ENCODE peak calls at places on chromosome 19, in eight cellular contexts. O, F, X, T, W, P, M and R are unnamed samples.

GRCh38 chr19:54551950-54552912 is 21.4 kb upstream of the LILRA2 start:
- DNase-seq in O (no peak), T (peak; percentile 21), M (no peak), W (no peak), P (no peak), X (no peak), F (no peak), R (no peak)

GRCh38 chr19:9037415-9038062 is 27.3 kb upstream of the MUC16 start:
- DNase-seq in O (no peak), F (no peak), X (no peak), P (no peak), M (no peak), W (no peak), T (no peak), R (no peak)

GRCh38 chr19:5719274-5719960 is 529 bp downstream of the LONP1 start:
- DNase-seq in X (no peak), F (peak; percentile 32), T (no peak), P (no peak), M (no peak), O (no peak), W (no peak), R (no peak)

GRCh38 chr19:17803264-17803896 is 8.4 kb downstream of the B3GNT3 start:
- DNase-seq in F (peak; percentile 25), W (no peak), T (no peak), P (no peak), O (no peak), M (no peak), X (no peak), R (no peak)

GRCh38 chr19:6458695-6459355 is 767 bp downstream of the SLC25A23 start:
- DNase-seq in F (no peak), W (no peak), X (no peak), O (no peak), T (peak; percentile 62), M (no peak), P (peak; percentile 13), R (no peak)

GRCh38 chr19:58059003-58059671 is at the start of gene ZNF135:
- DNase-seq in F (peak; percentile 87), M (peak; percentile 94), O (peak; percentile 50), P (peak; percentile 93), W (peak; percentile 64), X (no peak), T (peak; percentile 79), R (peak; percentile 30)

GRCh38 chr19:3296446-3296845 is 69.9 kb upstream of the NFIC start:
- DNase-seq in O (no peak), T (no peak), W (no peak), F (no peak), P (no peak), M (no peak), X (no peak), R (no peak)

GRCh38 chr19:14369399-14370168 is 11.7 kb upstream of the ADGRE5 start:
- DNase-seq in P (no peak), M (no peak), W (peak; percentile 73), X (no peak), T (peak; percentile 50), O (no peak), F (peak; percentile 34), R (no peak)

DNA sequence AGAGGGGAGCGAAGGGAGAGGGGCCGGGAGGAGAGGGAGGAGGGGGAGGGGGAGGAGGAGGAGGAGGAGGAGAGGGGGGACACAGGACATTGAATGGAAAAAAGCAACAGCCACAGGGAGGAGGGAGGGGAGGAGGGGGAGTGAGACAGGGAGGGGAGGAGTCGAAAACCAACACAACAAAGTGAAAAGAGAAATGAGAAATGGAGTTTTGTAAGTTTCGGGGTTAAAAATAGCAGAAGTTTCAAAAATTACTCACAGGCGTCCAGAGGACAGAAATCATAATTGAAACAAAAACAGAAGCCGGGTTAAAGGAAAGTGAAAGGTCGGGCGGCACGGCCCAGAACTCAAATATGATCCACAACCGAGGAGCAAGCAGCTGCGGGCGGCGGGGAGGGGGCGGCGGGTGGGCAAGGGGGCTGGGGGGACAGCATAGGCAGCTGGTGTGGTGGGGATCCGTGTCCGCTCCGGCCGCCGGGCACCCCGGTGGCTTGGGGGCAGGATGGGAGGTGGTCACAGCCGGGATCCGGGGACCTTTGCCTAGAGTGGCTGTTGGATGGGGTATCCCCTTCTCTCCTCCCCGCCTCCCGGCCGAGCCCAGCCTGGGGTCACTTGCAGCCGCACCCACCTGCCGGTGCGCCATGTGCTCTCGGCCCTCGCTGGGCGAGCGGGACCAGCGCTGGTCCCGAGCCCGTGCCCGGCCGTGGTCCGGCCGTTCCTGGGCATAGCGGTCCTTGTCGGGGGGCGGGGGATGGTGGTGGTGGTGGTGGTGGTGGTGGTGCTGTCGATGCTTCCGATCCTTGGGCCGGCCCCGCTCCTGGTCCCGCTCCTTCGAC is 58.1 kb downstream of the IER2 start:
- DNase-seq in P (peak; percentile 58), X (no peak), F (peak; percentile 50), O (no peak), W (peak; percentile 63), M (no peak), T (peak; percentile 44), R (no peak)
- H3K27ac ChIP-seq in P (no peak overlapping the region), X (no peak overlapping the region), F (peak overlapping the region; percentile 92), O (no peak overlapping the region), W (peak overlapping the region; percentile 50), M (peak overlapping the region; percentile 83), T (peak overlapping the region; percentile 70), R (no peak overlapping the region)

DNA sequence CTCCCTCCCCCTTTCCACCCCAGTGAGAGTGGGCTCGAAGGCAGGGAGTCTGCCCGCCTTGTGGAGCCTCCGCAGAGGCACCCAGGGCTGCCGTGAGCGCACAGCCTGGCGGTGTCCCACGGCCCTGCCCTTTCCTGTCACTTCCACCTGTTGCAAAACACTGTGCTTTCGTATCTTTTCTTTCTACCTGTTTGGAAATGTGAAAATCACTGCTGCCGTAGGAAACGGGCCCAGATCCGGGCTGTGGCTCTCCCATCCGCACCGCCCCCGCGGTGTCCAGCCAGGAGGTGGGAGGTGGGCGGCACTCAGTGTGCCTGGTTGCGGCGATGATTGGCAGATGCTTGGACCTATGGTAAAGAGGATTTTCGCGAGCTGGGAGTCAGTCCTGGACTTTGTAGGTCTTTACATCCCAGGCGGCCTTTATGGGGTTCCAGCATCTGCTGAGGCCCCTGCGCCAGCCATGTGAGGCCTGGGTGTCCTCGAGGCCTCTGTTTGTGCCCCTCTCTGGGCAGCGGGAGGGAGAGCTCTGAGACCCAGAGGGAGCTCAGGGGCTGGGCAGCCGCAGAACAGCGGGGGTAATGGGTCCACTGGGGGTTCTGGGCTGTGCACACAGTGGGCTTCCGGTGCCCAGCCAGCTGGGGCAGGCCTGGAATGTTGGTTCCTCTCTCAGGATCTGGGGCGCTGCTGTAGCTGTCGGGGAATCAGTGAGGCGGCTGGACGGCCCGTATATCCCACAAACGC is 6.1 kb downstream of the STK11 start:
- DNase-seq in P (no peak), T (no peak), X (no peak), M (peak; percentile 58), W (no peak), O (no peak), F (peak; percentile 81), R (no peak)
- H3K27ac ChIP-seq in P (no peak overlapping the region), T (no peak overlapping the region), X (no peak overlapping the region), M (no peak overlapping the region), W (no peak overlapping the region), O (no peak overlapping the region), F (peak overlapping the region; percentile 75), R (no peak overlapping the region)

GRCh38 chr19:16064209-16064889 is 11.9 kb upstream of the TPM4 start:
- DNase-seq in P (no peak), X (no peak), T (peak; percentile 6), F (no peak), M (no peak), O (no peak), W (no peak), R (no peak)

GRCh38 chr19:16068696-16069259 is 7.5 kb upstream of the TPM4 start:
- DNase-seq in F (no peak), W (no peak), M (no peak), T (no peak), P (no peak), O (no peak), X (no peak), R (no peak)

GRCh38 chr19:16069813-16070365 is 6.4 kb upstream of the TPM4 start:
- DNase-seq in O (no peak), F (no peak), W (no peak), M (no peak), P (no peak), T (peak; percentile 28), X (no peak), R (no peak)

GRCh38 chr19:16067205-16067938 is 8.9 kb upstream of the TPM4 start:
- DNase-seq in X (no peak), M (no peak), W (no peak), P (peak; percentile 80), F (peak; percentile 94), T (peak; percentile 82), O (no peak), R (peak; percentile 48)

DNA sequence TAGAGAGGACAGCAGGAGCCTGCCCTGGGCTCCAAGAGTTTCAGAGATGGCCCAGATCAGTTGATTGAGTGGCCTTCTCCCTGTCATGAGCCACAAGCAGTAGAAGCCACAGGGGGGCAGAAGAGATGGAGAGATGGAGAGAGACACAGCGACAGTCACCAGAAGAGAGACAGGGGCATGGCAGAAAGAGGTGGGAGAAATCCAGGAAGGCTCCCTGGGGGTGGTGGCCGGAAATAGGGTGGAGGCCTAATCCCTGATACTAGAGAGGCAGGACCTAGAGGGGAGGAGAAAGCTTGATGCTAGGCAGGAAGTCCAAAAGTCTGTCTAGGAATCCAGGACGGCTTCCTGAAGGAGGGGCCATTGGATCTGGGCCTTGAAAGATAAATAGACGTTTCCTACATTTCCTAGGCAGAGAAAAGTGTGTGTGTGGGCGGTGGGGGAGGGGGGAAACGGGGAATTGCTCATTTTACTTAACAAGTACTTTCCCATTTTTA is 9.6 kb upstream of the TPM4 start:
- DNase-seq in T (peak; percentile 81), P (no peak), X (peak; percentile 81), F (no peak), O (peak; percentile 42), W (no peak), M (no peak), R (peak; percentile 23)
- H3K27ac ChIP-seq in T (peak overlapping the region; percentile 100), P (peak overlapping the region; percentile 68), X (no peak overlapping the region), F (peak overlapping the region; percentile 95), O (no peak overlapping the region), W (no peak overlapping the region), M (peak overlapping the region; percentile 63), R (no peak overlapping the region)

GRCh38 chr19:13047374-13047773 is 52.1 kb downstream of the NFIX start:
- DNase-seq in W (no peak), F (no peak), M (no peak), P (no peak), O (no peak), X (no peak), T (no peak), R (no peak)

GRCh38 chr19:13045812-13046211 is 50.5 kb downstream of the NFIX start:
- DNase-seq in O (no peak), W (no peak), X (no peak), T (no peak), P (no peak), M (no peak), F (no peak), R (no peak)

GRCh38 chr19:13042443-13043130 is 47.3 kb downstream of the NFIX start:
- DNase-seq in M (no peak), X (no peak), P (no peak), W (no peak), T (no peak), O (no peak), F (no peak), R (no peak)

GRCh38 chr19:13043285-13043684 is 48.0 kb downstream of the NFIX start:
- DNase-seq in T (no peak), P (no peak), O (peak; percentile 81), W (no peak), F (no peak), M (no peak), X (no peak), R (no peak)

DNA sequence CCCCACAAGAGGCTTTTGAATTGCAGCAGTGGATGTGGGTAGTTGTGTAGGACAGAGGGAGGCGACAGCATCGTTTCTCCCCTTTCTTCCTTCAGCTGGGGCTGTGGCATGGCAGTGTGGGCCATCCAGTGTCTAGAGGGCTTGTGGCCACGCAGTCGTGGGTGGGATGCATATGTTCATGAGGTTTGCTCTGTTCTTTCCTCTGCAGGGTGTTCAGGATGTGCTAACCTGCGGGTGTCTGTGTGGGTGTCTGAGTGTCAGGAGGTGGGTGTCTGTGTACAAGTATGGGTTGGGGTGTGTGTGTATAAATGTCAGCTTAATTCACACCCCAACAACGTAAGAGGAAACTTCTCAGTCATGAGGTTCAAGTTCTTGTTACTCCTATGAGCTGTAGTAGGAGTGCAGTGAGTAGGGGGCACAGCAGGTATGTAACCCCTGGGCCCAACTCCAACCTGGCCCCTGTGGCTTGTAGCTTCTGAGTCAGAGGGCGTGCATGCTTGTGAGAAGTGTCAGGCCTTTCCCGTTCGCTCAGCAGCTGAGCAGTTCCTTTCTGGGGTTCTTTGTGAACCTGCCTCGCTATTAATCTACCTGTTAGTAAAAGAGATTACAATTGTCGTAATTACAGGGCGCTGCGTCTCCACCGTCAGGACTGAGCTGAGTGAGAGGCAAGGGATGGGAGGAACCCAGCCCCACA is 49.0 kb downstream of the NFIX start:
- DNase-seq in W (no peak), P (no peak), X (no peak), T (no peak), O (no peak), M (no peak), F (no peak), R (no peak)
- H3K27ac ChIP-seq in W (no peak overlapping the region), P (no peak overlapping the region), X (no peak overlapping the region), T (peak overlapping the region; percentile 14), O (no peak overlapping the region), M (peak overlapping the region; percentile 37), F (peak overlapping the region; percentile 67), R (peak overlapping the region; percentile 28)